ENCODE peak calls at places on chromosomes 3 and 15, in eight cellular contexts. S, M, A, K, I, O, U and R are unnamed samples.

GRCh38 chr3:45210308-45211038 is 15.6 kb downstream of the TMEM158 start:
- DNase-seq in S (peak; percentile 48), O (peak; percentile 58), M (peak; percentile 86), I (peak; percentile 92), A (peak; percentile 70), K (peak; percentile 91), U (peak; percentile 51), R (peak; percentile 89)

GRCh38 chr15:29969587-29970401 is 113.0 kb upstream of the GOLGA8J start:
- DNase-seq in O (no peak), M (no peak), S (no peak), K (no peak), I (peak; percentile 11), U (no peak), A (no peak), R (no peak)

GRCh38 chr3:133079621-133080020 is 41.4 kb downstream of the TMEM108 start:
- DNase-seq in A (no peak), S (no peak), K (no peak), O (no peak), U (no peak), I (no peak), M (no peak), R (no peak)

GRCh38 chr3:164458986-164459385 is 619.3 kb downstream of the SI start:
- DNase-seq in S (no peak), I (peak; percentile 45), O (no peak), M (no peak), K (no peak), A (no peak), U (no peak), R (peak; percentile 0)

GRCh38 chr3:124360140-124360539 is 368.2 kb upstream of the ROPN1 start:
- DNase-seq in A (no peak), I (no peak), S (no peak), U (no peak), O (no peak), M (no peak), K (peak; percentile 25), R (no peak)

GRCh38 chr3:1087066-1087555 is 5.7 kb upstream of the CNTN6 start:
- DNase-seq in M (peak; percentile 23), I (peak; percentile 7), K (peak; percentile 58), U (no peak), A (no peak), O (no peak), S (no peak), R (peak; percentile 23)

GRCh38 chr15:80849308-80849707 is 70.1 kb downstream of the CEMIP start:
- DNase-seq in S (peak; percentile 32), U (no peak), M (no peak), A (peak; percentile 41), I (peak; percentile 93), K (no peak), O (no peak), R (no peak)

GRCh38 chr15:57213783-57214366 is 162.4 kb upstream of the CGNL1 start:
- DNase-seq in I (peak; percentile 55), K (peak; percentile 40), S (no peak), A (peak; percentile 51), O (no peak), U (no peak), M (peak; percentile 46), R (peak; percentile 77)

GRCh38 chr3:15610083-15610482 is 8.5 kb downstream of the BTD start:
- DNase-seq in U (no peak), I (peak; percentile 75), O (no peak), M (no peak), K (peak; percentile 39), A (peak; percentile 70), S (peak; percentile 42), R (no peak)

GRCh38 chr3:70042683-70043082 is 43.1 kb downstream of the SAMMSON start:
- DNase-seq in U (no peak), I (no peak), S (no peak), K (no peak), A (no peak), M (no peak), O (no peak), R (no peak)

GRCh38 chr15:31200735-31201151 is 99.2 kb upstream of the TRPM1 start:
- DNase-seq in K (peak; percentile 86), M (peak; percentile 77), U (peak; percentile 52), I (peak; percentile 66), A (peak; percentile 75), S (peak; percentile 57), O (peak; percentile 34), R (peak; percentile 83)

GRCh38 chr15:75989045-75989444 is 23.2 kb downstream of the NRG4 start:
- DNase-seq in I (no peak), U (no peak), O (no peak), S (no peak), K (peak; percentile 13), A (no peak), M (no peak), R (no peak)

GRCh38 chr15:96362001-96362758 is 31.7 kb downstream of the NR2F2 start:
- DNase-seq in U (no peak), A (no peak), S (no peak), O (no peak), K (no peak), I (no peak), M (no peak), R (no peak)

GRCh38 chr3:129119365-129120100 is 2.1 kb downstream of the RAB43 start:
- DNase-seq in O (peak; percentile 44), K (peak; percentile 85), S (peak; percentile 36), A (no peak), M (peak; percentile 79), I (peak; percentile 8), U (no peak), R (no peak)

GRCh38 chr3:64257096-64257755 is 32.0 kb upstream of the PRICKLE2 start:
- DNase-seq in K (no peak), A (no peak), I (no peak), S (no peak), O (no peak), U (no peak), M (no peak), R (no peak)
- H3K4me1 ChIP-seq in K (peaks cover 24% of the 10 kb centered on the region), A (peaks cover 15% of the 10 kb centered on the region), I (no peaks in the 10 kb centered on the region), S (peaks cover 18% of the 10 kb centered on the region), O (no peaks in the 10 kb centered on the region), U (no peaks in the 10 kb centered on the region), M (peaks cover 45% of the 10 kb centered on the region), R (peaks cover 29% of the 10 kb centered on the region)

GRCh38 chr3:61381745-61382392 is 130.6 kb upstream of the FHIT start:
- DNase-seq in O (no peak), A (peak; percentile 15), U (no peak), K (peak; percentile 53), I (peak; percentile 69), S (no peak), M (peak; percentile 40), R (peak; percentile 46)
- TF ChIP-seq CTCF in O (peak; percentile 72), A (no peak), U (peak; percentile 65), K (peak; percentile 63), I (peak; percentile 85), S (peak; percentile 36), M (peak; percentile 58), R (peak; percentile 48)

GRCh38 chr3:5015056-5015455 is 35.8 kb downstream of the BHLHE40 start:
- DNase-seq in M (no peak), I (no peak), K (no peak), A (no peak), O (no peak), U (no peak), S (no peak), R (no peak)

GRCh38 chr3:5017953-5018531 is 38.8 kb downstream of the BHLHE40 start:
- DNase-seq in S (peak; percentile 47), M (no peak), K (peak; percentile 39), A (peak; percentile 86), O (no peak), U (no peak), I (peak; percentile 64), R (no peak)

GRCh38 chr3:5014431-5014830 is 35.2 kb downstream of the BHLHE40 start:
- DNase-seq in I (no peak), A (no peak), M (no peak), U (no peak), S (no peak), O (no peak), K (peak; percentile 29), R (no peak)

GRCh38 chr3:5019411-5020261 is 40.4 kb downstream of the BHLHE40 start:
- DNase-seq in I (no peak), K (no peak), S (no peak), O (peak; percentile 47), A (peak; percentile 49), M (no peak), U (peak; percentile 46), R (no peak)

DNA sequence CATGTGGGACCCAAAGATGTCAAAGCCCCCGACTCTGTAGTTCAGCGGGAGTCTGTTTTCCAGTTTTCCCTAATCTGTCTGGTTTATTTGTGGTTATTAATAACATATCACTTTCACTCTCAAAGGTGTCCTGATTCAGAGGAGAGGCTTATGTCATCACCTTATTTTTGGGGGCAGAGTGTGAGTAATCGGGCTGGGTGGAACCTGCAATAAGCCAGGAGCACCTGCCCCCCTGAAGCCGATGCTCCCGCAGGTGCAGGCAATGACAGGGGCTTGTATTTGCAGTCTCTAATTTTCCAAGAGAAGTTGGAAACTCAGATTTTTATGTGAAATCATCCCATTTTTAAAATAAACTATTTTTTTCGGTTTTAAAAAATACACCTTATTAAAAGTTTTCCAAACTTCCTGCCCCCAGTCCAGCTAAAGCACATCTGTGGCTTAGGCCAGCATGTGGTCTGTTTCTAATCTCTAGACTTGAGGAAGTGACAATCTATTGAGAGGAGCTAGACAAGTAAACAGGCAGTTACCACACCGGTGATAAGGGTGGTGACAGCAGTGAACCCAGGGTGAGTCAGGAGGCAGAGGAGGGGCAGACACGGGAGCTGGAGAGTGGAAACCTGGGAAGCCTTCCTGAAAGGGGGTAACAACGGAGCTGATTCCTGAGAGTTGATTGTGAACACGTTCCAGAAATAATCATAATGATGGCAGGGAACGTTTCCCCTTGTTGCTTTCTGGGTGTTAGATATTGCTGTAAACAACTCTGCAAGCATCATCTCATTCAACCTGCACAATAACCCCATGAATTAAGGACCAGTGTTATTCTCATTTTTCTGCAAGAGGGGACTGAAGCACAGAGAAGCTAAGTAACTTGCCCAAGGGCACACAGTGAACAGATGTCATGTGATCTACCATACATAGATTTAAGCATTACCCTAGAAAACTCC is 37.3 kb downstream of the BHLHE40 start:
- DNase-seq in A (peak; percentile 95), K (peak; percentile 82), M (peak; percentile 75), O (peak; percentile 72), I (peak; percentile 75), S (no peak), U (no peak), R (peak; percentile 61)
- H3K4me1 ChIP-seq in A (peaks cover 98% of the 10 kb centered on the region), K (peaks cover 27% of the 10 kb centered on the region), M (peaks cover 25% of the 10 kb centered on the region), O (peaks cover 16% of the 10 kb centered on the region), I (peaks cover 58% of the 10 kb centered on the region), S (no peaks in the 10 kb centered on the region), U (peaks cover 24% of the 10 kb centered on the region), R (peaks cover 23% of the 10 kb centered on the region)

GRCh38 chr3:39911465-39912309 is 102.3 kb downstream of the MYRIP start:
- DNase-seq in A (no peak), I (no peak), O (no peak), S (no peak), M (peak; percentile 20), U (no peak), K (peak; percentile 23), R (peak; percentile 78)
- TF ChIP-seq CTCF in A (no peak), I (no peak), O (peak; percentile 18), S (no peak), M (no peak), U (no peak), K (no peak), R (no peak)